ENCODE peak calls at places on chromosomes 7 and 10, in four cellular contexts. One of them, this sample, is unnamed.

GRCh38 chr7:68748934-68749695 is 849.2 kb upstream of the AUTS2 start:
- DNase-seq in H1: no peak
- DNase-seq in HepG2: no peak
- DNase-seq in K562: no peak
- DNase-seq in this sample: no peak

GRCh38 chr10:22570733-22571430 is 143.5 kb downstream of the PIP4K2A start:
- DNase-seq in H1: no peak
- DNase-seq in HepG2: no peak
- DNase-seq in K562: no peak
- DNase-seq in this sample: no peak

GRCh38 chr7:142863891-142864685 is 9.2 kb downstream of the EPHB6 start:
- DNase-seq in H1: peak
- DNase-seq in HepG2: no peak
- DNase-seq in K562: no peak
- DNase-seq in this sample: no peak

GRCh38 chr10:8238989-8239388 is 184.5 kb downstream of the GATA3 start:
- DNase-seq in H1: no peak
- DNase-seq in HepG2: no peak
- DNase-seq in K562: no peak
- DNase-seq in this sample: no peak

GRCh38 chr7:85030893-85031292 is 156.0 kb downstream of the SEMA3D start:
- DNase-seq in H1: no peak
- DNase-seq in HepG2: peak
- DNase-seq in K562: peak
- DNase-seq in this sample: peak

GRCh38 chr7:65812281-65812680 is 60.6 kb upstream of the VKORC1L1 start:
- DNase-seq in H1: no peak
- DNase-seq in HepG2: no peak
- DNase-seq in K562: no peak
- DNase-seq in this sample: no peak

GRCh38 chr10:94043431-94043990 is 49.8 kb downstream of the PLCE1 start:
- DNase-seq in H1: no peak
- DNase-seq in HepG2: no peak
- DNase-seq in K562: no peak
- DNase-seq in this sample: no peak

GRCh38 chr7:816751-817671 is 15.3 kb upstream of the SUN1 start:
- DNase-seq in H1: peak
- DNase-seq in HepG2: no peak
- DNase-seq in K562: peak
- DNase-seq in this sample: no peak

GRCh38 chr7:6443372-6443941 is 4.3 kb downstream of the DAGLB start:
- DNase-seq in H1: no peak
- DNase-seq in HepG2: peak
- DNase-seq in K562: no peak
- DNase-seq in this sample: peak

GRCh38 chr7:32062150-32062549 is 8.1 kb downstream of the PDE1C start:
- DNase-seq in H1: peak
- DNase-seq in HepG2: peak
- DNase-seq in K562: peak
- DNase-seq in this sample: peak

GRCh38 chr10:62653254-62653653 is 151.3 kb upstream of the ADO start:
- DNase-seq in H1: no peak
- DNase-seq in HepG2: no peak
- DNase-seq in K562: no peak
- DNase-seq in this sample: no peak

GRCh38 chr7:150412016-150412415 is 32.9 kb downstream of the ZNF775 start:
- DNase-seq in H1: no peak
- DNase-seq in HepG2: no peak
- DNase-seq in K562: no peak
- DNase-seq in this sample: no peak

GRCh38 chr10:88433551-88434186 is 149.4 kb downstream of the RNLS start:
- DNase-seq in H1: no peak
- DNase-seq in HepG2: no peak
- DNase-seq in K562: no peak
- DNase-seq in this sample: no peak

GRCh38 chr7:140176271-140176701 is 497 bp downstream of the KDM7A start:
- DNase-seq in H1: no peak
- DNase-seq in HepG2: no peak
- DNase-seq in K562: peak
- DNase-seq in this sample: no peak

GRCh38 chr10:101373063-101373462 is 19.1 kb downstream of the BTRC start:
- DNase-seq in H1: no peak
- DNase-seq in HepG2: no peak
- DNase-seq in K562: no peak
- DNase-seq in this sample: no peak

GRCh38 chr7:98754041-98754479 is 115.8 kb downstream of the TMEM130 start:
- DNase-seq in H1: peak
- DNase-seq in HepG2: no peak
- DNase-seq in K562: no peak
- DNase-seq in this sample: peak

GRCh38 chr7:159015894-159016410 is 128.7 kb downstream of the VIPR2 start:
- DNase-seq in H1: no peak
- DNase-seq in HepG2: no peak
- DNase-seq in K562: no peak
- DNase-seq in this sample: no peak

GRCh38 chr7:116524609-116525297 is at the start of gene CAV1:
- DNase-seq in H1: peak
- DNase-seq in HepG2: no peak
- DNase-seq in K562: peak
- DNase-seq in this sample: peak

GRCh38 chr10:13669182-13669860 is 82.6 kb downstream of the PRPF18 start:
- DNase-seq in H1: no peak
- DNase-seq in HepG2: no peak
- DNase-seq in K562: no peak
- DNase-seq in this sample: no peak

GRCh38 chr10:43234471-43235041 is 32.3 kb downstream of the RASGEF1A start:
- DNase-seq in H1: no peak
- DNase-seq in HepG2: no peak
- DNase-seq in K562: no peak
- DNase-seq in this sample: no peak

GRCh38 chr7:19113855-19114590 is 3.4 kb downstream of the TWIST1 start:
- DNase-seq in H1: no peak
- DNase-seq in HepG2: no peak
- DNase-seq in K562: no peak
- DNase-seq in this sample: no peak

GRCh38 chr10:110305767-110306451 is 1.2 kb upstream of the SMNDC1 start:
- DNase-seq in H1: no peak
- DNase-seq in HepG2: peak
- DNase-seq in K562: peak
- DNase-seq in this sample: peak

GRCh38 chr10:3995302-3996210 is 210.5 kb upstream of the KLF6 start:
- DNase-seq in H1: no peak
- DNase-seq in HepG2: no peak
- DNase-seq in K562: no peak
- DNase-seq in this sample: no peak

GRCh38 chr10:99754670-99755069 is 22.6 kb downstream of the CUTC start:
- DNase-seq in H1: no peak
- DNase-seq in HepG2: peak
- DNase-seq in K562: no peak
- DNase-seq in this sample: no peak

GRCh38 chr10:87546221-87546620 is 41.5 kb downstream of the MINPP1 start:
- DNase-seq in H1: no peak
- DNase-seq in HepG2: no peak
- DNase-seq in K562: no peak
- DNase-seq in this sample: no peak

GRCh38 chr10:32459072-32459703 is 13.2 kb downstream of the CCDC7 start:
- DNase-seq in H1: no peak
- DNase-seq in HepG2: no peak
- DNase-seq in K562: no peak
- DNase-seq in this sample: no peak

GRCh38 chr7:13282377-13282980 is 595.0 kb downstream of the ARL4A start:
- DNase-seq in H1: no peak
- DNase-seq in HepG2: no peak
- DNase-seq in K562: no peak
- DNase-seq in this sample: peak

GRCh38 chr7:27130540-27131389 is at the start of gene HOXA4:
- DNase-seq in H1: peak
- DNase-seq in HepG2: peak
- DNase-seq in K562: no peak
- DNase-seq in this sample: no peak

GRCh38 chr10:12589271-12589670 is 239.9 kb downstream of the CAMK1D start:
- DNase-seq in H1: no peak
- DNase-seq in HepG2: no peak
- DNase-seq in K562: no peak
- DNase-seq in this sample: no peak

GRCh38 chr7:123208793-123209192 is 9.0 kb upstream of the SLC13A1 start:
- DNase-seq in H1: no peak
- DNase-seq in HepG2: peak
- DNase-seq in K562: no peak
- DNase-seq in this sample: peak

GRCh38 chr10:110408203-110408871 is 89.4 kb upstream of the DUSP5 start:
- DNase-seq in H1: no peak
- DNase-seq in HepG2: no peak
- DNase-seq in K562: no peak
- DNase-seq in this sample: no peak

GRCh38 chr7:31476073-31476745 is 37.7 kb upstream of the ITPRID1 start:
- DNase-seq in H1: no peak
- DNase-seq in HepG2: no peak
- DNase-seq in K562: no peak
- DNase-seq in this sample: no peak

GRCh38 chr7:64307254-64308018 is 6.3 kb upstream of the ZNF736 start:
- DNase-seq in H1: no peak
- DNase-seq in HepG2: no peak
- DNase-seq in K562: peak
- DNase-seq in this sample: no peak

GRCh38 chr10:107244122-107244521 is 79.6 kb upstream of the SORCS1 start:
- DNase-seq in H1: no peak
- DNase-seq in HepG2: no peak
- DNase-seq in K562: no peak
- DNase-seq in this sample: no peak

GRCh38 chr10:107238275-107238674 is 73.8 kb upstream of the SORCS1 start:
- DNase-seq in H1: no peak
- DNase-seq in HepG2: no peak
- DNase-seq in K562: no peak
- DNase-seq in this sample: no peak
- TF ChIP-seq SP1 in H1: no peak
- TF ChIP-seq SP1 in HepG2: no peak
- TF ChIP-seq SP1 in K562: no peak
- TF ChIP-seq SP1 in this sample: no peak

DNA sequence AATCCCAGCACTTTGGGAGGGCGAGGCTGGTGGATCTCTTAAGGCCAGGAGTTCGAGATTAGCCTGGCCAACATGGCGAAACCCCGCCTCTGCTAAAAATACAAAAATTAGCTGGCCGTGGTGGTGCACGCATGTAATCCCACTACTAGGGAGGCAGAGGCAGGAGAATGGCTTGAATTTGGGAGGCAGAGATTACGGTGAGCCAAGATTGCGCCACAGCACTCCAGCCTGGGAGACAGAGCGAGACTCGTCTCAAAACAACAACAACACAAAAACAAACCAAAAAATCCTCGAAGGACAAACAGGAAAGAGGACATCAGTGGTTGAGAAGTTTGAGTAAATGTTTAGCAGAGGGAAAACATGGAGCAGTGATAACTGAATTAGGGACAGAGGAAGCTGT is 52.3 kb upstream of the FAM3C start:
- DNase-seq in H1: no peak
- DNase-seq in HepG2: no peak
- DNase-seq in K562: no peak
- DNase-seq in this sample: no peak
- TF ChIP-seq JUND in H1: no peak
- TF ChIP-seq JUND in HepG2: no peak
- TF ChIP-seq JUND in K562: no peak
- TF ChIP-seq JUND in this sample: no peak

GRCh38 chr10:58776613-58777318 is 264.1 kb downstream of the BICC1 start:
- DNase-seq in H1: no peak
- DNase-seq in HepG2: no peak
- DNase-seq in K562: no peak
- DNase-seq in this sample: no peak

GRCh38 chr10:58778966-58779365 is 266.3 kb downstream of the BICC1 start:
- DNase-seq in H1: no peak
- DNase-seq in HepG2: no peak
- DNase-seq in K562: no peak
- DNase-seq in this sample: no peak

GRCh38 chr10:58773351-58773750 is 260.7 kb downstream of the BICC1 start:
- DNase-seq in H1: no peak
- DNase-seq in HepG2: no peak
- DNase-seq in K562: no peak
- DNase-seq in this sample: no peak

GRCh38 chr10:58773942-58774341 is 261.3 kb downstream of the BICC1 start:
- DNase-seq in H1: no peak
- DNase-seq in HepG2: no peak
- DNase-seq in K562: no peak
- DNase-seq in this sample: no peak

GRCh38 chr10:58775960-58776574 is 263.4 kb downstream of the BICC1 start:
- DNase-seq in H1: no peak
- DNase-seq in HepG2: no peak
- DNase-seq in K562: no peak
- DNase-seq in this sample: no peak
- TF ChIP-seq SP1 in H1: no peak
- TF ChIP-seq SP1 in HepG2: no peak
- TF ChIP-seq SP1 in K562: no peak
- TF ChIP-seq SP1 in this sample: no peak

DNA sequence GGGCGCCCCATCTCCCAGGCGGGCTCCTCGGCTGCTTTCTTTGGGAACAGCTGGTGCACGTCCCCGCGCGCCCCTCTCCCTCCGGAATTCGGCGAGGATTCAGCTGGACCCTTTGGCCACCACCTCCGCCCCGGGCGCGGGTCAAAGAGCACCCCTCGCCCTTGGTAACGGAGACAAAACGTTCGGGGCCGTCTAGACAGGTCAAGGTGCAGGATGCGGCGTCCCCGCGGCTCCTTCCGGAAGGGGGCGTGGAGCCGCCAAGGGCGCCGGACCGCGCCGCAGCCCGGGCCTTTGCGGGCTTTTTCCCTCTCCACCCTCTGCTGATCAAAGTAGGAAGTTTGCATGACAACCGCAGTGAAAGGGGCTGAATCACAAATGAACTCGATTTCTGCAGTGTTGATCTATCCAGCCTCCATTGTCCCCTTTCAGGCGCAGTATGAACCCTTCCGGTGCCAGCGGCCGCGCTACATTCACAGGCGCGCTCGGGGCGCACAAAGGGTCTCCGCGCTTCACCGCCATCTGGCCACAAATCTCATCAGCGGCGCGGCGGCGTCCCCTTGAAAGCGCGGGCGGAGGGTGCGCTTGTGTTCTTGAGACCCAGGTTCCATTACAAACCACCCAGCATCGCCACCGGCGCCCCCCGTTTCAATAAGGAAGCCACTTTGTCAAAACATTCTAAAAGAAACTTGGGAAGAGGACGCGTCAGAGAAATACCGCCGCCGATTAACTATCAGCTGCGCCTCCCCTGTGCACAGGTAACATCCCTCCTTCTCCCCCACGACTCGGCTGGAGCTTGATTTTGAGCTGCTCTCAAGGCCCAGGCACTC is 36.4 kb downstream of the CNPY1 start:
- DNase-seq in H1: peak
- DNase-seq in HepG2: no peak
- DNase-seq in K562: no peak
- DNase-seq in this sample: no peak
- TF ChIP-seq JUND in H1: no peak
- TF ChIP-seq JUND in HepG2: no peak
- TF ChIP-seq JUND in K562: no peak
- TF ChIP-seq JUND in this sample: no peak

GRCh38 chr10:122786269-122786668 is 59.4 kb downstream of the CUZD1 start:
- DNase-seq in H1: peak
- DNase-seq in HepG2: peak
- DNase-seq in K562: peak
- DNase-seq in this sample: no peak
- TF ChIP-seq SP1 in H1: no peak
- TF ChIP-seq SP1 in HepG2: no peak
- TF ChIP-seq SP1 in K562: no peak
- TF ChIP-seq SP1 in this sample: no peak